ENCODE peak calls at places on chromosomes 6 and 20, in seven cellular contexts. P, V, B, I, G, F and Z are unnamed samples.
A peak's percentile ranks its signal among the peaks of the same experiment; 100 is the strongest.

GRCh38 chr6:27280064-27280539 is 32.0 kb downstream of the POM121L2 start:
- DNase-seq in P (no peak), I (no peak), V (no peak), G (no peak), F (no peak), B (no peak), Z (no peak)

GRCh38 chr6:48200874-48201273 is 89.9 kb upstream of the PTCHD4 start:
- DNase-seq in G (no peak), P (no peak), I (no peak), V (no peak), B (no peak), F (no peak), Z (no peak)

GRCh38 chr20:58130574-58130973 is 97.9 kb downstream of the ANKRD60 start:
- DNase-seq in P (no peak), F (no peak), I (peak; percentile 20), G (no peak), V (no peak), B (no peak), Z (no peak)

GRCh38 chr6:28522594-28523557 is 2.8 kb upstream of the GPX5 start:
- DNase-seq in B (no peak), F (no peak), I (no peak), G (peak; percentile 56), P (peak; percentile 57), V (no peak), Z (no peak)

GRCh38 chr20:33353013-33353402 is 48.3 kb downstream of the CDK5RAP1 start:
- DNase-seq in B (peak; percentile 18), F (no peak), V (no peak), G (no peak), P (no peak), I (no peak), Z (no peak)

GRCh38 chr20:3753098-3753497 is 14.5 kb downstream of the ADISSP start:
- DNase-seq in G (peak; percentile 67), F (peak; percentile 89), V (no peak), P (peak; percentile 63), B (peak; percentile 87), I (peak; percentile 52), Z (no peak)

GRCh38 chr6:85490516-85491248 is 40.8 kb downstream of the NT5E start:
- DNase-seq in F (no peak), P (no peak), G (no peak), I (no peak), V (no peak), B (no peak), Z (no peak)

GRCh38 chr6:18454446-18454845 is 67.3 kb downstream of the RNF144B start:
- DNase-seq in I (no peak), G (no peak), B (no peak), P (no peak), V (no peak), F (no peak), Z (no peak)

GRCh38 chr6:79671605-79672266 is 40.6 kb downstream of the SH3BGRL2 start:
- DNase-seq in I (no peak), B (peak; percentile 93), F (no peak), P (peak; percentile 31), G (peak; percentile 58), V (no peak), Z (no peak)

GRCh38 chr6:79048611-79049010 is 29.4 kb downstream of the PHIP start:
- DNase-seq in F (peak; percentile 5), P (no peak), G (peak; percentile 8), V (no peak), I (no peak), B (no peak), Z (peak; percentile 4)

GRCh38 chr6:25341923-25342619 is 62.9 kb downstream of the CARMIL1 start:
- DNase-seq in G (no peak), V (peak; percentile 33), I (no peak), P (no peak), B (no peak), F (no peak), Z (no peak)

GRCh38 chr6:142276256-142276655 is 25.6 kb upstream of the ADGRG6 start:
- DNase-seq in V (no peak), P (no peak), I (no peak), F (no peak), B (no peak), G (no peak), Z (no peak)

DNA sequence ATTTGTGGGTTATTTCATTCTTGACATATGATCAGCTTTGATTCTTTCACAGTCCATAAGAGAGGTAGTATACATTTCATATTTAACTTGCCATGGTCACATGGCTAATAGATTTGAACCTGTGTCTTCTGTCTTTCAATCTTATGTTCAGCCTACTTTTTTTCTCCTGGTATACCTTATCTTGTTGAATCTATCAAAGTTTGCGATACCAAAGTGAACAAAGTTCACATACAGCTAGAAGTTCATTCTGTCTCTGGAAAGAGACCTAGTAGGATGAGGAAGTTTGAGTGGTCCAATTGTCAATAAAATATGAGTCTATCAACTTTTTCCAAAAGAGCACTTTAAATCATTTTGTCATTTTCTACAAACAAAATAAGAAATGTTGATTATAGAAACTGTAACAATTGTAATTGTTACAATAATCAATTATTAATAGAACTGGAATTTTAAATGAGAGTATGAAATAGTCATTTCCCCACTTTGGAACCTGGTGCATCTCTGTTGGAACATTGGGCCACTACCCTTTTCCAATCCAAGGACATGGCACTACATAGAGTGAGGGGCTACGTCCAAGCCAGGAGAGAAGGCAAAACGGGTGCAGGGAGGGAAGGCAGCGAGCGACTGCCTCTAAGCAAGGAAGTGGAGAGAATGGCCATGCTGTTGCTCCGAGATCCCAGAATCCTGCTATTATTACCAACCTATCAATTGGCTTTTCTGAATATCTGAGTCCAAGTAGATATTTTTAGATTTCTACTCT is 194.2 kb upstream of the FOXQ1 start:
- DNase-seq in V (no peak), P (no peak), G (no peak), B (no peak), F (no peak), I (no peak), Z (no peak)
- H3K4me1 ChIP-seq in V (no peaks in the 10 kb centered on the region), P (no peaks in the 10 kb centered on the region), G (no peaks in the 10 kb centered on the region), B (no peaks in the 10 kb centered on the region), F (no peaks in the 10 kb centered on the region), I (no peaks in the 10 kb centered on the region), Z (no peaks in the 10 kb centered on the region)

GRCh38 chr20:17627101-17627950 is 54.7 kb downstream of the RRBP1 start:
- DNase-seq in B (no peak), F (no peak), G (no peak), I (no peak), V (no peak), P (no peak), Z (no peak)
- H3K27ac ChIP-seq in B (no peak overlapping the region), F (no peak overlapping the region), G (no peak overlapping the region), I (no peak overlapping the region), V (no peak overlapping the region), P (no peak overlapping the region), Z (no peak overlapping the region)

GRCh38 chr20:53937929-53938367 is 132.4 kb downstream of the BCAS1 start:
- DNase-seq in V (no peak), I (no peak), P (no peak), G (no peak), B (no peak), F (no peak), Z (no peak)

GRCh38 chr20:53938739-53939138 is 131.7 kb downstream of the BCAS1 start:
- DNase-seq in P (no peak), G (no peak), V (no peak), B (no peak), F (no peak), I (no peak), Z (no peak)

GRCh38 chr20:53940883-53941546 is 129.4 kb downstream of the BCAS1 start:
- DNase-seq in B (no peak), P (no peak), G (no peak), V (no peak), F (peak; percentile 19), I (no peak), Z (no peak)

GRCh38 chr20:53940356-53940694 is 130.1 kb downstream of the BCAS1 start:
- DNase-seq in B (no peak), P (no peak), I (no peak), G (no peak), V (no peak), F (no peak), Z (no peak)

GRCh38 chr20:53939554-53940355 is 130.6 kb downstream of the BCAS1 start:
- DNase-seq in F (peak; percentile 79), P (peak; percentile 42), B (peak; percentile 98), V (peak; percentile 91), I (peak; percentile 78), G (peak; percentile 62), Z (peak; percentile 96)
- H3K4me1 ChIP-seq in F (peaks cover 61% of the 10 kb centered on the region), P (peaks cover 15% of the 10 kb centered on the region), B (peaks cover 28% of the 10 kb centered on the region), V (peaks cover 4% of the 10 kb centered on the region), I (peaks cover 18% of the 10 kb centered on the region), G (peaks cover 31% of the 10 kb centered on the region), Z (peaks cover 69% of the 10 kb centered on the region)

GRCh38 chr6:12013368-12013617 is 1.2 kb downstream of the HIVEP1 start:
- DNase-seq in G (no peak), B (no peak), F (no peak), V (no peak), P (no peak), I (no peak), Z (no peak)
- H3K27ac ChIP-seq in G (no peak overlapping the region), B (peak overlapping the region; percentile 99), F (peak overlapping the region; percentile 100), V (no peak overlapping the region), P (peak overlapping the region; percentile 90), I (peak overlapping the region; percentile 97), Z (peak overlapping the region; percentile 93)

DNA sequence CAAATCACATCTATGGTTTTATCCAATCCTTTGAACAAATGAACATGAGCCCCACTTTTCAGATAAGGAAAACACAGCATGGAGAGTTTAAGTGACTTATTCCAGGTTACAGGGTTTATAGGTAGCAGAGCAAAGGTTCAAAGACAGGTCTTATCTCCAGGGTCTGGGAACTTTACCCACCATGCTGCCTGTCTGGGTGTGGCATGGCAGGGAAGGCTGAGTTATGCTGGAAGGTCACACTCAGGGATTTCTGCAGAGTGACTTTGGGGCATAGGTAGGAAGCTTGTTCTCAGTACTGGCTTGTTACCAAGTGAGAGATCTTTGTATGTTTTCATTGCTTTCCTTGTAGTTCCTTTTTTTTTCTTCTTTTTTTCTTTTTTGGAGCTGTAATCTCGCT is 1.8 kb downstream of the ZNF831 start:
- DNase-seq in P (no peak), V (no peak), I (no peak), F (no peak), G (no peak), B (peak; percentile 73), Z (no peak)
- H3K4me1 ChIP-seq in P (peaks cover 69% of the 10 kb centered on the region), V (no peaks in the 10 kb centered on the region), I (no peaks in the 10 kb centered on the region), F (no peaks in the 10 kb centered on the region), G (peaks cover 85% of the 10 kb centered on the region), B (peaks cover 6% of the 10 kb centered on the region), Z (no peaks in the 10 kb centered on the region)